ENCODE peak calls at places on chromosome X, in five cellular contexts. I, A, N, F and K are unnamed samples.
A peak's percentile ranks its signal among the peaks of the same experiment; 100 is the strongest.

GRCh38 chrX:12843668-12844279 is 23.1 kb upstream of the TLR7 start:
- DNase-seq in I (no peak), A (no peak), N (no peak), F (no peak), K (no peak)

GRCh38 chrX:106613277-106613676 is 1.5 kb downstream of the RADX start:
- DNase-seq in I (no peak), A (no peak), N (no peak), F (no peak), K (no peak)

GRCh38 chrX:40866878-40867277 is 131.5 kb upstream of the MED14 start:
- DNase-seq in I (no peak), A (no peak), N (no peak), F (no peak), K (no peak)

GRCh38 chrX:11407331-11408110 is 114.3 kb downstream of the AMELX start:
- DNase-seq in I (no peak), A (no peak), N (no peak), F (no peak), K (no peak)

GRCh38 chrX:7828594-7828993 is 14.4 kb upstream of the VCX start:
- DNase-seq in I (no peak), A (peak; percentile 3), N (no peak), F (no peak), K (no peak)

GRCh38 chrX:119150163-119151135 is 22.8 kb upstream of the KIAA1210 start:
- DNase-seq in I (no peak), A (no peak), N (no peak), F (no peak), K (no peak)

GRCh38 chrX:39377171-39377570 is 575.9 kb downstream of the MID1IP1 start:
- DNase-seq in I (no peak), A (no peak), N (no peak), F (no peak), K (no peak)

GRCh38 chrX:10235851-10236250 is 79.1 kb downstream of the CLCN4 start:
- DNase-seq in I (peak; percentile 49), A (no peak), N (no peak), F (no peak), K (no peak)

GRCh38 chrX:123673813-123674212 is 59.0 kb downstream of the THOC2 start:
- DNase-seq in I (no peak), A (no peak), N (no peak), F (no peak), K (no peak)

GRCh38 chrX:9614016-9614415 is 149.2 kb downstream of the TBL1X start:
- DNase-seq in I (peak; percentile 54), A (peak; percentile 14), N (no peak), F (no peak), K (no peak)

GRCh38 chrX:130771230-130771629 is 131.8 kb downstream of the ENOX2 start:
- DNase-seq in I (no peak), A (no peak), N (no peak), F (no peak), K (no peak)

GRCh38 chrX:49761481-49761880 is 65.7 kb upstream of the PAGE1 start:
- DNase-seq in I (no peak), A (peak; percentile 11), N (no peak), F (no peak), K (no peak)

GRCh38 chrX:33128048-33128805 is 83.1 kb downstream of the DMD start:
- DNase-seq in I (no peak), A (no peak), N (no peak), F (no peak), K (no peak)

GRCh38 chrX:38900719-38901118 is 99.5 kb downstream of the MID1IP1 start:
- DNase-seq in I (no peak), A (no peak), N (no peak), F (no peak), K (no peak)

GRCh38 chrX:94455782-94456181 is 781.8 kb downstream of the FAM133A start:
- DNase-seq in I (no peak), A (no peak), N (no peak), F (no peak), K (no peak)

GRCh38 chrX:46582325-46582724 is 8.8 kb downstream of the CHST7 start:
- DNase-seq in I (no peak), A (no peak), N (no peak), F (no peak), K (no peak)

GRCh38 chrX:53312946-53313745 is 31.8 kb upstream of the IQSEC2 start:
- DNase-seq in I (peak; percentile 68), A (peak; percentile 47), N (peak; percentile 67), F (peak; percentile 38), K (peak; percentile 37)

GRCh38 chrX:140661657-140662056 is 47.9 kb upstream of the LINC00632 start:
- DNase-seq in I (no peak), A (no peak), N (no peak), F (no peak), K (no peak)

GRCh38 chrX:119880552-119881437 is 9.2 kb downstream of the NDUFA1 start:
- DNase-seq in I (peak; percentile 55), A (peak; percentile 70), N (peak; percentile 25), F (no peak), K (no peak)

GRCh38 chrX:69243276-69243675 is 78.0 kb upstream of the PJA1 start:
- DNase-seq in I (no peak), A (no peak), N (no peak), F (no peak), K (no peak)